ENCODE peak calls at places on chromosomes 4 and X, in six cellular contexts. One of them, this sample, is unnamed. For H3K79me2, the result is how much of the 10 kb centered on the place peaks cover.

GRCh38 chr4:40651280-40651679 is 21.6 kb upstream of the RBM47 start:
- DNase-seq in SK-N-SH: no peak
- DNase-seq in OCI-LY7: no peak
- DNase-seq in HCT116: no peak
- DNase-seq in MM.1S: no peak
- DNase-seq in mammary epithelial cell: no peak
- DNase-seq in this sample: no peak

GRCh38 chrX:109890910-109891502 is 111.9 kb upstream of the TMEM164 start:
- DNase-seq in SK-N-SH: peak
- DNase-seq in OCI-LY7: peak
- DNase-seq in HCT116: peak
- DNase-seq in MM.1S: peak
- DNase-seq in mammary epithelial cell: peak
- DNase-seq in this sample: peak

GRCh38 chr4:128068927-128069326 is 7.8 kb downstream of the LARP1B start:
- DNase-seq in SK-N-SH: peak
- DNase-seq in OCI-LY7: peak
- DNase-seq in HCT116: peak
- DNase-seq in MM.1S: no peak
- DNase-seq in mammary epithelial cell: peak
- DNase-seq in this sample: no peak

GRCh38 chr4:166169111-166169510 is 296.1 kb downstream of the TLL1 start:
- DNase-seq in SK-N-SH: no peak
- DNase-seq in OCI-LY7: no peak
- DNase-seq in HCT116: peak
- DNase-seq in MM.1S: peak
- DNase-seq in mammary epithelial cell: peak
- DNase-seq in this sample: no peak

GRCh38 chrX:153708415-153708814 is 15.8 kb downstream of the BCAP31 start:
- DNase-seq in SK-N-SH: peak
- DNase-seq in OCI-LY7: peak
- DNase-seq in HCT116: no peak
- DNase-seq in MM.1S: no peak
- DNase-seq in mammary epithelial cell: peak
- DNase-seq in this sample: peak

GRCh38 chrX:76127341-76127740 is 45.5 kb upstream of the PBDC1 start:
- DNase-seq in SK-N-SH: no peak
- DNase-seq in OCI-LY7: peak
- DNase-seq in HCT116: no peak
- DNase-seq in MM.1S: peak
- DNase-seq in mammary epithelial cell: no peak
- DNase-seq in this sample: no peak

GRCh38 chr4:28772066-28772465 is 1911.4 kb downstream of the STIM2 start:
- DNase-seq in SK-N-SH: no peak
- DNase-seq in OCI-LY7: no peak
- DNase-seq in HCT116: no peak
- DNase-seq in MM.1S: no peak
- DNase-seq in mammary epithelial cell: peak
- DNase-seq in this sample: no peak

GRCh38 chr4:930827-931193 is 1.3 kb downstream of the GAK start:
- DNase-seq in SK-N-SH: peak
- DNase-seq in OCI-LY7: no peak
- DNase-seq in HCT116: no peak
- DNase-seq in MM.1S: no peak
- DNase-seq in mammary epithelial cell: no peak
- DNase-seq in this sample: no peak

GRCh38 chrX:31670245-31670644 is 598.4 kb upstream of the FTHL17 start:
- DNase-seq in SK-N-SH: no peak
- DNase-seq in OCI-LY7: no peak
- DNase-seq in HCT116: no peak
- DNase-seq in MM.1S: no peak
- DNase-seq in mammary epithelial cell: no peak
- DNase-seq in this sample: no peak

GRCh38 chrX:46268429-46268828 is 276.8 kb downstream of the ZNF674 start:
- DNase-seq in SK-N-SH: no peak
- DNase-seq in OCI-LY7: no peak
- DNase-seq in HCT116: peak
- DNase-seq in MM.1S: no peak
- DNase-seq in mammary epithelial cell: peak
- DNase-seq in this sample: peak

GRCh38 chrX:21943460-21944135 is 3.1 kb downstream of the SMS start:
- DNase-seq in SK-N-SH: no peak
- DNase-seq in OCI-LY7: no peak
- DNase-seq in HCT116: peak
- DNase-seq in MM.1S: no peak
- DNase-seq in mammary epithelial cell: peak
- DNase-seq in this sample: no peak

GRCh38 chr4:98470831-98471230 is 187.6 kb downstream of the TSPAN5 start:
- DNase-seq in SK-N-SH: no peak
- DNase-seq in OCI-LY7: no peak
- DNase-seq in HCT116: no peak
- DNase-seq in MM.1S: no peak
- DNase-seq in mammary epithelial cell: no peak
- DNase-seq in this sample: peak

GRCh38 chr4:40736910-40737309 is 12.8 kb upstream of the NSUN7 start:
- DNase-seq in SK-N-SH: peak
- DNase-seq in OCI-LY7: peak
- DNase-seq in HCT116: peak
- DNase-seq in MM.1S: peak
- DNase-seq in mammary epithelial cell: peak
- DNase-seq in this sample: no peak

GRCh38 chr4:23235613-23236390 is 543.1 kb downstream of the GBA3 start:
- DNase-seq in SK-N-SH: no peak
- DNase-seq in OCI-LY7: no peak
- DNase-seq in HCT116: no peak
- DNase-seq in MM.1S: no peak
- DNase-seq in mammary epithelial cell: no peak
- DNase-seq in this sample: no peak

GRCh38 chrX:152822383-152823086 is 8.0 kb downstream of the CETN2 start:
- DNase-seq in SK-N-SH: no peak
- DNase-seq in OCI-LY7: no peak
- DNase-seq in HCT116: no peak
- DNase-seq in MM.1S: peak
- DNase-seq in mammary epithelial cell: no peak
- DNase-seq in this sample: no peak

GRCh38 chr4:146371812-146372211 is 149.9 kb downstream of the SLC10A7 start:
- DNase-seq in SK-N-SH: no peak
- DNase-seq in OCI-LY7: no peak
- DNase-seq in HCT116: no peak
- DNase-seq in MM.1S: no peak
- DNase-seq in mammary epithelial cell: no peak
- DNase-seq in this sample: no peak

GRCh38 chr4:174739576-174739975 is 89.5 kb downstream of the GLRA3 start:
- DNase-seq in SK-N-SH: no peak
- DNase-seq in OCI-LY7: no peak
- DNase-seq in HCT116: no peak
- DNase-seq in MM.1S: no peak
- DNase-seq in mammary epithelial cell: no peak
- DNase-seq in this sample: no peak

GRCh38 chr4:152536545-152537182 is 772 bp upstream of the FBXW7 start:
- DNase-seq in SK-N-SH: peak
- DNase-seq in OCI-LY7: peak
- DNase-seq in HCT116: peak
- DNase-seq in MM.1S: peak
- DNase-seq in mammary epithelial cell: peak
- DNase-seq in this sample: no peak

GRCh38 chrX:40097101-40097491 is 662 bp downstream of the BCOR start:
- DNase-seq in SK-N-SH: peak
- DNase-seq in OCI-LY7: no peak
- DNase-seq in HCT116: no peak
- DNase-seq in MM.1S: no peak
- DNase-seq in mammary epithelial cell: no peak
- DNase-seq in this sample: peak

GRCh38 chr4:76718021-76718420 is 179.9 kb downstream of the SOWAHB start:
- DNase-seq in SK-N-SH: no peak
- DNase-seq in OCI-LY7: no peak
- DNase-seq in HCT116: no peak
- DNase-seq in MM.1S: no peak
- DNase-seq in mammary epithelial cell: no peak
- DNase-seq in this sample: no peak

GRCh38 chrX:71103110-71103983 is 3.2 kb downstream of the CXorf65 start:
- DNase-seq in SK-N-SH: peak
- DNase-seq in OCI-LY7: peak
- DNase-seq in HCT116: no peak
- DNase-seq in MM.1S: no peak
- DNase-seq in mammary epithelial cell: no peak
- DNase-seq in this sample: peak

GRCh38 chrX:13432776-13433605 is 113.1 kb upstream of the ATXN3L start:
- DNase-seq in SK-N-SH: no peak
- DNase-seq in OCI-LY7: no peak
- DNase-seq in HCT116: no peak
- DNase-seq in MM.1S: no peak
- DNase-seq in mammary epithelial cell: no peak
- DNase-seq in this sample: no peak

GRCh38 chr4:67288964-67289363 is 256.3 kb downstream of the CENPC start:
- DNase-seq in SK-N-SH: peak
- DNase-seq in OCI-LY7: peak
- DNase-seq in HCT116: no peak
- DNase-seq in MM.1S: peak
- DNase-seq in mammary epithelial cell: no peak
- DNase-seq in this sample: peak

GRCh38 chr4:166165829-166166420 is 292.9 kb downstream of the TLL1 start:
- DNase-seq in SK-N-SH: peak
- DNase-seq in OCI-LY7: peak
- DNase-seq in HCT116: peak
- DNase-seq in MM.1S: peak
- DNase-seq in mammary epithelial cell: peak
- DNase-seq in this sample: peak

GRCh38 chr4:54228064-54228527 is 997 bp upstream of the PDGFRA start:
- DNase-seq in SK-N-SH: peak
- DNase-seq in OCI-LY7: no peak
- DNase-seq in HCT116: no peak
- DNase-seq in MM.1S: peak
- DNase-seq in mammary epithelial cell: peak
- DNase-seq in this sample: no peak

GRCh38 chrX:46279925-46280313 is 265.3 kb downstream of the ZNF674 start:
- DNase-seq in SK-N-SH: no peak
- DNase-seq in OCI-LY7: no peak
- DNase-seq in HCT116: no peak
- DNase-seq in MM.1S: no peak
- DNase-seq in mammary epithelial cell: peak
- DNase-seq in this sample: no peak

GRCh38 chr4:80266267-80266901 is at the start of gene FGF5:
- DNase-seq in SK-N-SH: peak
- DNase-seq in OCI-LY7: no peak
- DNase-seq in HCT116: no peak
- DNase-seq in MM.1S: peak
- DNase-seq in mammary epithelial cell: peak
- DNase-seq in this sample: no peak

GRCh38 chr4:184115399-184115798 is 102.3 kb downstream of the ENPP6 start:
- DNase-seq in SK-N-SH: no peak
- DNase-seq in OCI-LY7: no peak
- DNase-seq in HCT116: no peak
- DNase-seq in MM.1S: no peak
- DNase-seq in mammary epithelial cell: no peak
- DNase-seq in this sample: no peak

GRCh38 chrX:112841114-112841819 is 636 bp upstream of the AMOT start:
- DNase-seq in SK-N-SH: peak
- DNase-seq in OCI-LY7: peak
- DNase-seq in HCT116: peak
- DNase-seq in MM.1S: peak
- DNase-seq in mammary epithelial cell: peak
- DNase-seq in this sample: peak

GRCh38 chr4:11429646-11430045 is 952 bp upstream of the HS3ST1 start:
- DNase-seq in SK-N-SH: no peak
- DNase-seq in OCI-LY7: no peak
- DNase-seq in HCT116: no peak
- DNase-seq in MM.1S: no peak
- DNase-seq in mammary epithelial cell: no peak
- DNase-seq in this sample: no peak
- H2AFZ ChIP-seq in SK-N-SH: no peak
- H2AFZ ChIP-seq in OCI-LY7: no peak
- H2AFZ ChIP-seq in HCT116: no peak
- H2AFZ ChIP-seq in MM.1S: peak
- H2AFZ ChIP-seq in mammary epithelial cell: peak
- H2AFZ ChIP-seq in this sample: no peak

GRCh38 chrX:1389993-1390285 is 2.0 kb downstream of the SLC25A6 start:
- DNase-seq in SK-N-SH: no peak
- DNase-seq in OCI-LY7: no peak
- DNase-seq in HCT116: no peak
- DNase-seq in MM.1S: no peak
- DNase-seq in mammary epithelial cell: no peak
- DNase-seq in this sample: no peak

GRCh38 chrX:1390621-1391369 is 1.1 kb downstream of the SLC25A6 start:
- DNase-seq in SK-N-SH: no peak
- DNase-seq in OCI-LY7: no peak
- DNase-seq in HCT116: no peak
- DNase-seq in MM.1S: no peak
- DNase-seq in mammary epithelial cell: no peak
- DNase-seq in this sample: peak

GRCh38 chrX:1391707-1392375 is at the start of gene SLC25A6:
- DNase-seq in SK-N-SH: peak
- DNase-seq in OCI-LY7: peak
- DNase-seq in HCT116: peak
- DNase-seq in MM.1S: peak
- DNase-seq in mammary epithelial cell: peak
- DNase-seq in this sample: peak

GRCh38 chrX:1392376-1393130 is 640 bp upstream of the SLC25A6 start:
- DNase-seq in SK-N-SH: peak
- DNase-seq in OCI-LY7: peak
- DNase-seq in HCT116: no peak
- DNase-seq in MM.1S: peak
- DNase-seq in mammary epithelial cell: peak
- DNase-seq in this sample: no peak

GRCh38 chrX:1391370-1391706 is 575 bp downstream of the SLC25A6 start:
- DNase-seq in SK-N-SH: peak
- DNase-seq in OCI-LY7: no peak
- DNase-seq in HCT116: no peak
- DNase-seq in MM.1S: no peak
- DNase-seq in mammary epithelial cell: no peak
- DNase-seq in this sample: no peak
- H3K79me2 ChIP-seq in SK-N-SH: half or more
- H3K79me2 ChIP-seq in OCI-LY7: half or more
- H3K79me2 ChIP-seq in HCT116: half or more
- H3K79me2 ChIP-seq in MM.1S: half or more
- H3K79me2 ChIP-seq in mammary epithelial cell: half or more
- H3K79me2 ChIP-seq in this sample: half or more

GRCh38 chr4:122968227-122968812 is 45.9 kb upstream of the NUDT6 start:
- DNase-seq in SK-N-SH: no peak
- DNase-seq in OCI-LY7: no peak
- DNase-seq in HCT116: no peak
- DNase-seq in MM.1S: no peak
- DNase-seq in mammary epithelial cell: peak
- DNase-seq in this sample: no peak
- H2AFZ ChIP-seq in SK-N-SH: no peak
- H2AFZ ChIP-seq in OCI-LY7: no peak
- H2AFZ ChIP-seq in HCT116: no peak
- H2AFZ ChIP-seq in MM.1S: no peak
- H2AFZ ChIP-seq in mammary epithelial cell: no peak
- H2AFZ ChIP-seq in this sample: no peak

GRCh38 chr4:6701371-6701770 is 7.7 kb downstream of the S100P start:
- DNase-seq in SK-N-SH: no peak
- DNase-seq in OCI-LY7: no peak
- DNase-seq in HCT116: no peak
- DNase-seq in MM.1S: no peak
- DNase-seq in mammary epithelial cell: no peak
- DNase-seq in this sample: peak
- H3K79me2 ChIP-seq in SK-N-SH: under half
- H3K79me2 ChIP-seq in OCI-LY7: under half
- H3K79me2 ChIP-seq in HCT116: under half
- H3K79me2 ChIP-seq in MM.1S: under half
- H3K79me2 ChIP-seq in mammary epithelial cell: under half
- H3K79me2 ChIP-seq in this sample: under half

This sample was measured in DND-41.